ENCODE peak calls at places on chromosomes 4 and X, in five cellular contexts. I, F, M, L and D are unnamed samples.

GRCh38 chrX:9533611-9534010 is 68.8 kb downstream of the TBL1X start:
- DNase-seq in F (no peak), L (no peak), I (no peak), M (no peak), D (no peak)

GRCh38 chr4:8316251-8316771 is 46.8 kb downstream of the HTRA3 start:
- DNase-seq in M (no peak), F (peak), I (no peak), L (no peak), D (no peak)

GRCh38 chrX:34656842-34657780 is at the start of gene TMEM47:
- DNase-seq in L (no peak), I (peak), F (peak), M (peak), D (no peak)

GRCh38 chr4:86788826-86789225 is 60.4 kb downstream of the SLC10A6 start:
- DNase-seq in F (no peak), I (no peak), L (no peak), M (no peak), D (no peak)

GRCh38 chrX:32871636-32872035 is 339.7 kb downstream of the DMD start:
- DNase-seq in M (peak), L (no peak), I (no peak), F (no peak), D (no peak)

GRCh38 chr4:23828779-23829178 is 61.1 kb downstream of the PPARGC1A start:
- DNase-seq in L (no peak), I (no peak), F (no peak), M (no peak), D (no peak)

GRCh38 chr4:189414021-189414420 is 526.7 kb upstream of the FRG1 start:
- DNase-seq in I (no peak), M (no peak), L (no peak), F (no peak), D (no peak)

GRCh38 chr4:108540536-108540935 is 79.8 kb upstream of the RPL34 start:
- DNase-seq in M (no peak), F (no peak), I (no peak), L (no peak), D (no peak)

GRCh38 chrX:24026403-24026801 is 584 bp downstream of the KLHL15 start:
- DNase-seq in M (no peak), F (no peak), I (no peak), L (no peak), D (no peak)

GRCh38 chr4:95556460-95556859 is 7.7 kb upstream of the UNC5C start:
- DNase-seq in L (no peak), M (peak), I (no peak), F (no peak), D (no peak)

GRCh38 chr4:1871471-1872021 is 353 bp downstream of the NSD2 start:
- DNase-seq in M (no peak), F (peak), L (no peak), I (peak), D (no peak)

GRCh38 chr4:13455411-13455810 is 28.7 kb downstream of the RAB28 start:
- DNase-seq in I (no peak), L (no peak), M (no peak), F (no peak), D (no peak)

GRCh38 chr4:53571936-53572580 is 19.2 kb downstream of the LNX1 start:
- DNase-seq in M (no peak), I (no peak), F (no peak), L (no peak), D (no peak)

GRCh38 chrX:19177710-19178109 is 55.4 kb upstream of the ADGRG2 start:
- DNase-seq in F (no peak), L (no peak), M (no peak), I (no peak), D (no peak)

GRCh38 chr4:188778880-188779279 is 639.6 kb downstream of the TRIML1 start:
- DNase-seq in M (peak), L (no peak), F (no peak), I (no peak), D (no peak)

GRCh38 chr4:105306158-105306781 is 159.6 kb downstream of the TET2 start:
- DNase-seq in M (peak), F (peak), I (peak), L (peak), D (peak)

GRCh38 chr4:168453146-168453545 is 27.1 kb downstream of the DDX60L start:
- DNase-seq in M (no peak), I (no peak), F (no peak), L (no peak), D (no peak)

GRCh38 chr4:675036-675804 is 878 bp downstream of the MYL5 start:
- DNase-seq in M (no peak), L (peak), I (no peak), F (no peak), D (no peak)

GRCh38 chrX:39690541-39691415 is 407.0 kb downstream of the BCOR start:
- DNase-seq in M (no peak), F (no peak), I (no peak), L (no peak), D (no peak)

GRCh38 chr4:44145868-44146267 is 302.7 kb downstream of the KCTD8 start:
- DNase-seq in F (no peak), L (no peak), M (peak), I (no peak), D (no peak)

GRCh38 chr4:2327579-2327978 is 65.7 kb upstream of the MXD4 start:
- DNase-seq in L (no peak), I (no peak), F (no peak), M (no peak), D (no peak)

GRCh38 chr4:26372076-26372475 is 51.3 kb downstream of the RBPJ start:
- DNase-seq in L (no peak), M (no peak), I (no peak), F (no peak), D (no peak)

GRCh38 chrX:120224388-120224787 is 26.2 kb upstream of the ZBTB33 start:
- DNase-seq in L (no peak), F (no peak), M (no peak), I (no peak), D (no peak)

GRCh38 chr4:67437974-67438713 is 107.2 kb downstream of the CENPC start:
- DNase-seq in M (peak), I (no peak), L (no peak), F (no peak), D (no peak)

GRCh38 chrX:39730671-39731389 is 366.9 kb downstream of the BCOR start:
- DNase-seq in M (peak), F (peak), L (peak), I (peak), D (peak)

GRCh38 chrX:68942797-68943196 is 114.0 kb downstream of the EFNB1 start:
- DNase-seq in I (no peak), L (no peak), F (no peak), M (no peak), D (no peak)

GRCh38 chrX:44306336-44306735 is 37.1 kb downstream of the EFHC2 start:
- DNase-seq in L (no peak), M (peak), I (no peak), F (no peak), D (no peak)

GRCh38 chr4:150943831-150944230 is 71.3 kb downstream of the LRBA start:
- DNase-seq in F (no peak), M (no peak), I (no peak), L (peak), D (peak)

GRCh38 chr4:152778656-152779512 is 646 bp downstream of the TIGD4 start:
- DNase-seq in M (peak), F (no peak), I (peak), L (peak), D (peak)

GRCh38 chr4:16505726-16506125 is 279.5 kb upstream of the TAPT1 start:
- DNase-seq in M (peak), F (no peak), L (no peak), I (no peak), D (no peak)

GRCh38 chr4:24988776-24989175 is 42.0 kb downstream of the LGI2 start:
- DNase-seq in I (peak), F (no peak), L (no peak), M (peak), D (no peak)

GRCh38 chr4:150683775-150684350 is 101.9 kb downstream of the MAB21L2 start:
- DNase-seq in L (no peak), I (no peak), M (no peak), F (no peak), D (no peak)

GRCh38 chr4:48252313-48252712 is 17.3 kb downstream of the TEC start:
- DNase-seq in M (no peak), I (no peak), L (no peak), F (no peak), D (no peak)

GRCh38 chr4:162969194-162969593 is 197.5 kb downstream of the NAF1 start:
- DNase-seq in I (no peak), F (no peak), M (no peak), L (no peak), D (no peak)

DNA sequence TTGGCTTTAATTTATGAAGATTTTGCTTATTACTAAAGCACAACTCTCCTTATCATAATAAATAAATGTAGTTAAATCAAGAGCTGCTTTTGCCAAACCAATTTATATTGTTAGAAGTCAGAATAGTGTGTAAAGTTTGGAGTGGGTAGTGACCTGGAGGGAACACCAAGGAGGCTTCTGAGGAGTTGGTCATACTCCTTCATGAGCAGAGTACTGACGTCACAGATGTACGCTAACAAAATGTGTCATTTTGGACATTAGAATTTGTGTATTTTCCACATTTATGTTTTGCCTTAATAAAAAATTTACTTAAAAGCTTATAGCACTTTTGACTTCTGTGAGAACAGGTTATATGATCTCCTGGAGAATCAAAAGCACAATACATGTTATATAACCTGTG is 953.5 kb upstream of the INTU start:
- DNase-seq in M (no peak), L (no peak), I (no peak), F (no peak), D (no peak)
- TF ChIP-seq CTCF in M (no peak), L (no peak), I (no peak), F (no peak), D (no peak)

GRCh38 chrX:57119416-57119815 is 1.9 kb downstream of the SPIN2B start:
- DNase-seq in I (no peak), M (no peak), F (no peak), L (no peak), D (no peak)

GRCh38 chrX:57121162-57121741 is at the start of gene SPIN2B:
- DNase-seq in I (peak), M (peak), L (peak), F (peak), D (peak)
- TF ChIP-seq CTCF in I (no peak), M (no peak), L (no peak), F (no peak), D (no peak)

DNA sequence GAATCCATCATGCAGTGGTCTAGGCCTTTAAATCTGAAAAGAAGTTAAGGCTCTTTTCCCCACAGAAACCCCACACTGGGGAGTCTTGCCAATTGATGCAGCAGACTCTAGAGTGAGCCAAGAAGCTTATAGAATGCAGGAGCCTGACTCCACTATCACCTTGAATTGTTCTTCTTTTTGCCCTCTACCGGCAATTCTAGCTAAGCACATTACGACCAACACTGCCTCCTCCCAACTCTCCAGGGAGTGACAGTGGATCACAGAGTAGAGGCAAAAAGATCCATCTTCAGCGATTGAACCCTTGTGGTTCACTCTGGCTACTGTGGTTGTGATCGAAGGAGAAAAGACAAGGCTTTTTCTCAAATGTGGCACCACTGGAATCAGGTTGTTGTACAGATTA is 331.5 kb downstream of the NKX6-1 start:
- DNase-seq in M (no peak), I (no peak), L (no peak), F (no peak), D (no peak)
- TF ChIP-seq CTCF in M (no peak), I (no peak), L (no peak), F (no peak), D (no peak)

GRCh38 chr4:3429651-3430050 is 12.1 kb upstream of the HGFAC start:
- DNase-seq in L (no peak), M (no peak), I (no peak), F (no peak), D (no peak)

GRCh38 chr4:3427134-3427476 is 14.7 kb upstream of the HGFAC start:
- DNase-seq in F (no peak), M (no peak), I (no peak), L (no peak), D (no peak)

GRCh38 chr4:3430524-3430923 is 11.2 kb upstream of the HGFAC start:
- DNase-seq in L (no peak), M (no peak), F (no peak), I (no peak), D (no peak)

GRCh38 chr4:3426465-3427133 is 15.2 kb upstream of the HGFAC start:
- DNase-seq in L (no peak), F (no peak), I (no peak), M (no peak), D (no peak)

DNA sequence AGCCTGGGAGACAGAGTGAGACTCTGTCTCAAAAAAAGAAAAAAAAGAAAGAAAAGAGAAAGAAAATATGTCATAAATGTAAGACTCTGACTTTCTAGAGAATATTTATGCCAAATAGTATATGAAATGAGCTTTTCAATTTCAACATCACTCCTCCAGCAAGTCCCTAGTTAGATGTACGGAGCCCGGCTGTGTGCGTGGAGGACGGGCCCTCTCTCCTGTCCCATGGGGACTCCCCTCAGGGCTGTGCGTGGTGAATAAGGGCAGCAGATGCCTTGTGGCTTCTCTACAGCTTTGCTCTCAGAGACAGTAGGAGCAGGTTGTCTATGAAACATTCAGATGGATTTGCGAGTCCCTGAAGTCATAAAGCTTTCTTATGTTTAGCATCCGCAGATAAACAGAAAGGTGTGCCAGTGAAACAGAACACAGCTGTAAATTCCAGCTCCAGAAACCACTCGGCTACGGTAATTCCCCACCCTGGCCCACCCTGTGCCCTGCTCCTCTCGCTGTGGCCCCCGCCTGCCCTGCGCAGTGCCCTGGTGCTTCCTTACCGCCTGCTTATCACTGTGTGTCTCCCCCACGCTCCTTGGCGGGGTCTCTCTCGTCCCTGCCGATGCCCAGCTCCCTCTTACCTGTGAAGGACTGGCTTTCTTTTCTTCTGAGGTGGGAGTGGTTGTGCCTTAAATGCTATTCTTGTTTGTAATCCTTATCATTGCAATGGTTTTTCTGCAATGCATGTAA is 13.9 kb upstream of the HGFAC start:
- DNase-seq in M (no peak), L (no peak), F (no peak), I (no peak), D (no peak)
- TF ChIP-seq CTCF in M (no peak), L (no peak), F (no peak), I (no peak), D (no peak)

DNA sequence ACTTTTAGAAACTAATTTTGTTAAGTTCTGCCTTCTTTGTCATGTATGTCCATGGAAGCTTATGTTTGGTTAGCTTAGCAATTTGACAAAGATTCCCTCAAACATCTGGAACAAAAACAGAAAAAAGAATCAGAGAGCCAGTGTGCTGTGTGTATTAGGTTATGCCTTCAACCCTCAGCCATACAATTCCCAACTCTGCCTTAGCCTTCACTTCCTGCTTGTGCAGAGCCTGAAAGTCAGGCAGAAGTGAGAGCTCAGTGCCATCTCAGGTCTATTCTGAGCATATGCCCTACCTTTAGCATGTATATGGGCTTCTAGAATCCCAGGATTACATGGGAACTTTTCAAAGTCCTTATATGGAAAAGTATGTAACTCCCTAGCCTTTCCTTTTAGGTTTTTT is 58.2 kb upstream of the STOX2 start:
- DNase-seq in F (no peak), I (no peak), L (no peak), M (no peak), D (no peak)
- TF ChIP-seq CTCF in F (no peak), I (no peak), L (no peak), M (no peak), D (no peak)

GRCh38 chrX:131729295-131729694 is 185.4 kb downstream of the OR13H1 start:
- DNase-seq in M (peak), I (peak), L (peak), F (no peak), D (no peak)

GRCh38 chrX:131724292-131724691 is 180.4 kb downstream of the OR13H1 start:
- DNase-seq in L (no peak), I (no peak), F (no peak), M (no peak), D (no peak)

GRCh38 chrX:131725001-131725654 is 181.3 kb downstream of the OR13H1 start:
- DNase-seq in L (no peak), I (no peak), M (no peak), F (no peak), D (no peak)

GRCh38 chrX:131727778-131728177 is 183.9 kb downstream of the OR13H1 start:
- DNase-seq in F (no peak), I (no peak), L (no peak), M (no peak), D (no peak)

GRCh38 chrX:131728295-131729145 is 184.6 kb downstream of the OR13H1 start:
- DNase-seq in L (no peak), M (peak), F (no peak), I (peak), D (no peak)
- TF ChIP-seq CTCF in L (no peak), M (peak), F (no peak), I (peak), D (no peak)

DNA sequence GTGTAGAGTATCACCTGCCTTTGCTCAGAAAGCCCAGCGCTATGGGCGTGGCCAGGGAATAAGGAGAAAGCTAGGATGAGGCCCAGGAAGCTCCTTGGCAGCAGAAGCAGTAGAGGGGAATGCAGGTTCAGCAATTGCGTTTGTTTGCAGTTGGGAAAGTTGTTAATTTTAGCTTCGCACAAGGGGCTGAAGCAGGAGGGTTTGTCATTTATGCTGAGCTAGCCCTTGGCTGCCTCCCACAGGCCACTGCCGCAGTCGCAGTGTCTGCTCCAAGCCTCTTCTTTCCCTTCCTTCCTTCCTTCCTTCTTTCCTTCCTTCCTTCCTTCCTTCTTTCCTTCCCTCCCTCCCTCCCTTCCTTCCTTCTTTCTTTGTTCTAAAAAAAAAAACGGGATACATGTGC is 21.5 kb downstream of the FRMPD3 start:
- DNase-seq in F (no peak), I (no peak), M (no peak), L (no peak), D (no peak)
- TF ChIP-seq CTCF in F (no peak), I (no peak), M (no peak), L (no peak), D (no peak)

DNA sequence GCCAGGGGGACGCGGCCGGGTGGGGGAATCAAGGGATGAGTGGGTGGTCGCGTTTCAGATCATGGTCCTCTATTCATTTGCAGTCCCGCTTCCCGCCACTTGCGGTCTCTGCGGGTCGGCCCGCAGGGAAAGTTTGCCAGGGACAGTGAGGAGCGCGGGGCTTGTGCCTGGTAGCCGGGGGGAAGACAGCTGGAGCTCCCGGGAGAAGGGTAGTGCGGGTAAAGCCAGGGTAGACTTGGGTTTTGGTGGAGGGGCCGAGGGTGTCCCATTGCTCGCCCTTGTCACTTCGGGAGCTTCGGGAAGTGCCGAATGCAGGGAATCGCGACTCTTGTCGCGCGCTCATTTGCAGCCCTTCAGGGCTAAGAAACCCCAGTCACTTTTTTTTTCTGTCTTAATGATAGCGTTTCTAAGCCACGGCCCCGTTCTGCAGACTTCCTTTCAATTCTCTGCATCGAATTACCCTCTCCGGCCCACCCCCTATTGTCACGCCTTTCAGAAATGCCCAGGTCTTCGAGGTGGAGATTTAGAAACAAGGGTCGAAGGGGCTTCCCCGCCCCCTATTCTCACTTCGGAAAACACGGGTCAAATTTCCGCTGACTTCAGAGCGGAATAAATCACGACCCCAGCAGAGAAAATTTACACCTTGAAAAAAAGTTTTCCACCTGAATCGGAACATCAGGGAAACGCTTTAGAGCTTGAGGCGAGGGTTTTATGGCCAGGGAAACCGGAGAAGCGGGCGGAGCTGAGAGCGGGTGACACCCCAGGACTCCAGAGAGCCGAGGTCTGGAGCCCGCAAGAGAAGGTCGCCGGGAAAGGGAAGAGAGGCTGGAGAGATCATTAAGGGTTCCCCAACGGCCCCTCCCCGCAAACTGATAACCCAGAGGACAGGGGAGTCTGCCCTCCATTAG is 1.4 kb downstream of the SHISA3 start:
- DNase-seq in F (no peak), M (no peak), L (peak), I (peak), D (peak)
- TF ChIP-seq CTCF in F (no peak), M (no peak), L (no peak), I (no peak), D (no peak)